ENCODE peak calls at places on chromosomes 4 and X, in four cellular contexts. D is brain microvascular endothelial cell, Q is left cardiac atrium, W is mucosa of descending colon. P is an unnamed sample.

GRCh38 chr4:126778348-126778747 is 854.4 kb upstream of the INTU start:
- DNase-seq in D (peak), Q (no peak), W (no peak), P (no peak)

GRCh38 chrX:119762718-119763117 is 4.3 kb downstream of the SOWAHD start:
- DNase-seq in D (no peak), Q (no peak), W (no peak), P (no peak)

GRCh38 chr4:69881173-69881773 is 21.3 kb upstream of the SULT1E1 start:
- DNase-seq in D (peak), Q (peak), W (no peak), P (no peak)

GRCh38 chr4:185541251-185541671 is 6.0 kb upstream of the PDLIM3 start:
- DNase-seq in D (no peak), Q (peak), W (peak), P (peak)

GRCh38 chr4:176359590-176359989 is 39.8 kb downstream of the SPCS3 start:
- DNase-seq in D (peak), Q (no peak), W (no peak), P (no peak)

GRCh38 chr4:98773638-98774037 is 115.2 kb upstream of the TSPAN5 start:
- DNase-seq in D (no peak), Q (no peak), W (no peak), P (no peak)

GRCh38 chrX:141314441-141314840 is 72.1 kb upstream of the SPANXC start:
- DNase-seq in D (no peak), Q (no peak), W (no peak), P (no peak)

GRCh38 chr4:184596044-184596616 is 53.1 kb downstream of the CASP3 start:
- DNase-seq in D (no peak), Q (no peak), W (no peak), P (no peak)

GRCh38 chr4:37717575-37717974 is 31.4 kb upstream of the RELL1 start:
- DNase-seq in D (peak), Q (no peak), W (no peak), P (no peak)

GRCh38 chr4:158938462-158939044 is 164.3 kb upstream of the RAPGEF2 start:
- DNase-seq in D (no peak), Q (no peak), W (no peak), P (no peak)

GRCh38 chrX:134670241-134670811 is 12.1 kb upstream of the PLAC1 start:
- DNase-seq in D (peak), Q (no peak), W (no peak), P (no peak)

GRCh38 chrX:47613082-47613481 is 6.6 kb downstream of the SYN1 start:
- DNase-seq in D (no peak), Q (no peak), W (no peak), P (no peak)

GRCh38 chr4:42359686-42360085 is 37.6 kb upstream of the SHISA3 start:
- DNase-seq in D (no peak), Q (no peak), W (no peak), P (no peak)

GRCh38 chr4:108204518-108204917 is 35.8 kb upstream of the LEF1 start:
- DNase-seq in D (no peak), Q (no peak), W (no peak), P (no peak)

GRCh38 chr4:74755486-74755885 is 38.8 kb downstream of the BTC start:
- DNase-seq in D (no peak), Q (no peak), W (no peak), P (no peak)

GRCh38 chrX:54413753-54414152 is 26.5 kb upstream of the TSR2 start:
- DNase-seq in D (no peak), Q (no peak), W (no peak), P (no peak)

GRCh38 chrX:57445046-57445445 is 146.8 kb upstream of the ZXDB start:
- DNase-seq in D (no peak), Q (no peak), W (no peak), P (no peak)

GRCh38 chr4:5956285-5957021 is 61.8 kb downstream of the C4orf50 start:
- DNase-seq in D (no peak), Q (no peak), W (no peak), P (no peak)

GRCh38 chr4:1406946-1407656 is 859 bp upstream of the NKX1-1 start:
- DNase-seq in D (no peak), Q (no peak), W (no peak), P (no peak)

GRCh38 chr4:168453146-168453545 is 27.1 kb downstream of the DDX60L start:
- DNase-seq in D (no peak), Q (no peak), W (no peak), P (no peak)

GRCh38 chr4:26326791-26327190 is 6.0 kb downstream of the RBPJ start:
- DNase-seq in D (peak), Q (no peak), W (no peak), P (no peak)

GRCh38 chr4:94623507-94623906 is 134.2 kb upstream of the BMPR1B start:
- DNase-seq in D (no peak), Q (no peak), W (no peak), P (no peak)

GRCh38 chr4:8539661-8540060 is 40.5 kb upstream of the GPR78 start:
- DNase-seq in D (no peak), Q (no peak), W (no peak), P (no peak)

GRCh38 chrX:19724409-19724808 is 163.0 kb downstream of the SH3KBP1 start:
- DNase-seq in D (no peak), Q (no peak), W (no peak), P (no peak)

GRCh38 chr4:166091914-166092510 is 219.0 kb downstream of the TLL1 start:
- DNase-seq in D (peak), Q (no peak), W (no peak), P (no peak)

GRCh38 chrX:111519215-111519614 is 7.8 kb downstream of the SERTM2 start:
- DNase-seq in D (peak), Q (no peak), W (no peak), P (no peak)

GRCh38 chrX:48761674-48762471 is at the start of gene GLOD5:
- DNase-seq in D (no peak), Q (no peak), W (peak), P (no peak)

GRCh38 chrX:143768976-143769375 is 48.4 kb upstream of the SPANXN2 start:
- DNase-seq in D (no peak), Q (no peak), W (no peak), P (no peak)